ENCODE peak calls at places on chromosomes 4 and X, in eight cellular contexts. One of them, this sample, is unnamed.

GRCh38 chrX:119647552-119648420 is 41.6 kb upstream of the NKRF start:
- DNase-seq in CD14-positive monocyte: no peak
- DNase-seq in MM.1S: peak; percentile 90
- DNase-seq in psoas muscle: no peak
- DNase-seq in endothelial cell: no peak
- DNase-seq in lower leg skin: no peak
- DNase-seq in heart right ventricle: no peak
- DNase-seq in right atrium auricular region: no peak
- DNase-seq in this sample: no peak

GRCh38 chr4:187996502-187997177 is 1.1 kb downstream of the ZFP42 start:
- DNase-seq in CD14-positive monocyte: no peak
- DNase-seq in MM.1S: no peak
- DNase-seq in psoas muscle: no peak
- DNase-seq in endothelial cell: no peak
- DNase-seq in lower leg skin: no peak
- DNase-seq in heart right ventricle: no peak
- DNase-seq in right atrium auricular region: no peak
- DNase-seq in this sample: no peak

GRCh38 chrX:130171446-130172126 is at the start of gene RAB33A:
- DNase-seq in CD14-positive monocyte: no peak
- DNase-seq in MM.1S: no peak
- DNase-seq in psoas muscle: peak; percentile 21
- DNase-seq in endothelial cell: peak; percentile 29
- DNase-seq in lower leg skin: peak; percentile 87
- DNase-seq in heart right ventricle: peak; percentile 8
- DNase-seq in right atrium auricular region: no peak
- DNase-seq in this sample: no peak

GRCh38 chrX:27599928-27600327 is 9.8 kb downstream of the DCAF8L2 start:
- DNase-seq in CD14-positive monocyte: no peak
- DNase-seq in MM.1S: no peak
- DNase-seq in psoas muscle: no peak
- DNase-seq in endothelial cell: no peak
- DNase-seq in lower leg skin: no peak
- DNase-seq in heart right ventricle: no peak
- DNase-seq in right atrium auricular region: no peak
- DNase-seq in this sample: no peak

GRCh38 chr4:140284449-140284848 is 89.0 kb upstream of the SCOC start:
- DNase-seq in CD14-positive monocyte: no peak
- DNase-seq in MM.1S: no peak
- DNase-seq in psoas muscle: no peak
- DNase-seq in endothelial cell: no peak
- DNase-seq in lower leg skin: no peak
- DNase-seq in heart right ventricle: no peak
- DNase-seq in right atrium auricular region: no peak
- DNase-seq in this sample: no peak

GRCh38 chrX:132092439-132093065 is 35.3 kb downstream of the FRMD7 start:
- DNase-seq in CD14-positive monocyte: no peak
- DNase-seq in MM.1S: peak; percentile 56
- DNase-seq in psoas muscle: peak; percentile 21
- DNase-seq in endothelial cell: peak; percentile 54
- DNase-seq in lower leg skin: no peak
- DNase-seq in heart right ventricle: peak; percentile 43
- DNase-seq in right atrium auricular region: peak; percentile 71
- DNase-seq in this sample: peak; percentile 39

GRCh38 chr4:38056024-38056685 is 96.0 kb downstream of the PTTG2 start:
- DNase-seq in CD14-positive monocyte: no peak
- DNase-seq in MM.1S: no peak
- DNase-seq in psoas muscle: no peak
- DNase-seq in endothelial cell: peak; percentile 19
- DNase-seq in lower leg skin: no peak
- DNase-seq in heart right ventricle: peak; percentile 54
- DNase-seq in right atrium auricular region: no peak
- DNase-seq in this sample: no peak

GRCh38 chr4:2165391-2165790 is 76.5 kb downstream of the HAUS3 start:
- DNase-seq in CD14-positive monocyte: no peak
- DNase-seq in MM.1S: no peak
- DNase-seq in psoas muscle: no peak
- DNase-seq in endothelial cell: no peak
- DNase-seq in lower leg skin: peak; percentile 28
- DNase-seq in heart right ventricle: no peak
- DNase-seq in right atrium auricular region: no peak
- DNase-seq in this sample: no peak

GRCh38 chr4:55004831-55005230 is 120.6 kb downstream of the KDR start:
- DNase-seq in CD14-positive monocyte: no peak
- DNase-seq in MM.1S: no peak
- DNase-seq in psoas muscle: peak; percentile 21
- DNase-seq in endothelial cell: no peak
- DNase-seq in lower leg skin: no peak
- DNase-seq in heart right ventricle: peak; percentile 13
- DNase-seq in right atrium auricular region: no peak
- DNase-seq in this sample: no peak

GRCh38 chrX:11438767-11439166 is 145.6 kb downstream of the AMELX start:
- DNase-seq in CD14-positive monocyte: no peak
- DNase-seq in MM.1S: peak; percentile 36
- DNase-seq in psoas muscle: no peak
- DNase-seq in endothelial cell: no peak
- DNase-seq in lower leg skin: no peak
- DNase-seq in heart right ventricle: no peak
- DNase-seq in right atrium auricular region: no peak
- DNase-seq in this sample: no peak

GRCh38 chr4:169398294-169398693 is 127.5 kb upstream of the SH3RF1 start:
- DNase-seq in CD14-positive monocyte: no peak
- DNase-seq in MM.1S: no peak
- DNase-seq in psoas muscle: no peak
- DNase-seq in endothelial cell: no peak
- DNase-seq in lower leg skin: no peak
- DNase-seq in heart right ventricle: no peak
- DNase-seq in right atrium auricular region: no peak
- DNase-seq in this sample: no peak

GRCh38 chr4:47686294-47686872 is 151.5 kb downstream of the CORIN start:
- DNase-seq in CD14-positive monocyte: peak; percentile 61
- DNase-seq in MM.1S: peak; percentile 67
- DNase-seq in psoas muscle: peak; percentile 18
- DNase-seq in endothelial cell: peak; percentile 73
- DNase-seq in lower leg skin: peak; percentile 88
- DNase-seq in heart right ventricle: peak; percentile 29
- DNase-seq in right atrium auricular region: no peak
- DNase-seq in this sample: peak; percentile 65

GRCh38 chrX:109347618-109348017 is 134.3 kb downstream of the GUCY2F start:
- DNase-seq in CD14-positive monocyte: no peak
- DNase-seq in MM.1S: no peak
- DNase-seq in psoas muscle: no peak
- DNase-seq in endothelial cell: no peak
- DNase-seq in lower leg skin: no peak
- DNase-seq in heart right ventricle: no peak
- DNase-seq in right atrium auricular region: no peak
- DNase-seq in this sample: no peak

GRCh38 chr4:177573487-177573886 is 131.2 kb upstream of the AGA start:
- DNase-seq in CD14-positive monocyte: no peak
- DNase-seq in MM.1S: no peak
- DNase-seq in psoas muscle: no peak
- DNase-seq in endothelial cell: no peak
- DNase-seq in lower leg skin: no peak
- DNase-seq in heart right ventricle: no peak
- DNase-seq in right atrium auricular region: no peak
- DNase-seq in this sample: no peak

GRCh38 chrX:19347916-19348315 is 4.2 kb downstream of the PDHA1 start:
- DNase-seq in CD14-positive monocyte: no peak
- DNase-seq in MM.1S: no peak
- DNase-seq in psoas muscle: no peak
- DNase-seq in endothelial cell: no peak
- DNase-seq in lower leg skin: no peak
- DNase-seq in heart right ventricle: no peak
- DNase-seq in right atrium auricular region: no peak
- DNase-seq in this sample: no peak

GRCh38 chrX:13212191-13212651 is 107.6 kb downstream of the ATXN3L start:
- DNase-seq in CD14-positive monocyte: no peak
- DNase-seq in MM.1S: no peak
- DNase-seq in psoas muscle: no peak
- DNase-seq in endothelial cell: no peak
- DNase-seq in lower leg skin: no peak
- DNase-seq in heart right ventricle: no peak
- DNase-seq in right atrium auricular region: no peak
- DNase-seq in this sample: no peak

GRCh38 chr4:159367421-159368105 is 264.7 kb downstream of the RAPGEF2 start:
- DNase-seq in CD14-positive monocyte: no peak
- DNase-seq in MM.1S: no peak
- DNase-seq in psoas muscle: no peak
- DNase-seq in endothelial cell: no peak
- DNase-seq in lower leg skin: no peak
- DNase-seq in heart right ventricle: no peak
- DNase-seq in right atrium auricular region: no peak
- DNase-seq in this sample: no peak

GRCh38 chrX:12814434-12814833 is 23.2 kb downstream of the PRPS2 start:
- DNase-seq in CD14-positive monocyte: no peak
- DNase-seq in MM.1S: peak; percentile 60
- DNase-seq in psoas muscle: no peak
- DNase-seq in endothelial cell: peak; percentile 45
- DNase-seq in lower leg skin: no peak
- DNase-seq in heart right ventricle: peak; percentile 13
- DNase-seq in right atrium auricular region: no peak
- DNase-seq in this sample: peak; percentile 35

GRCh38 chr4:173057906-173058305 is 110.7 kb upstream of the GALNT7 start:
- DNase-seq in CD14-positive monocyte: no peak
- DNase-seq in MM.1S: no peak
- DNase-seq in psoas muscle: no peak
- DNase-seq in endothelial cell: no peak
- DNase-seq in lower leg skin: no peak
- DNase-seq in heart right ventricle: no peak
- DNase-seq in right atrium auricular region: no peak
- DNase-seq in this sample: no peak

GRCh38 chr4:8274772-8275241 is 5.3 kb downstream of the HTRA3 start:
- DNase-seq in CD14-positive monocyte: no peak
- DNase-seq in MM.1S: no peak
- DNase-seq in psoas muscle: peak; percentile 92
- DNase-seq in endothelial cell: no peak
- DNase-seq in lower leg skin: peak; percentile 97
- DNase-seq in heart right ventricle: peak; percentile 87
- DNase-seq in right atrium auricular region: peak; percentile 91
- DNase-seq in this sample: peak; percentile 61
- TF ChIP-seq CTCF in CD14-positive monocyte: no peak
- TF ChIP-seq CTCF in MM.1S: no peak
- TF ChIP-seq CTCF in psoas muscle: peak; percentile 41
- TF ChIP-seq CTCF in endothelial cell: no peak
- TF ChIP-seq CTCF in lower leg skin: no peak
- TF ChIP-seq CTCF in heart right ventricle: peak; percentile 65
- TF ChIP-seq CTCF in right atrium auricular region: peak; percentile 61
- TF ChIP-seq CTCF in this sample: no peak

DNA sequence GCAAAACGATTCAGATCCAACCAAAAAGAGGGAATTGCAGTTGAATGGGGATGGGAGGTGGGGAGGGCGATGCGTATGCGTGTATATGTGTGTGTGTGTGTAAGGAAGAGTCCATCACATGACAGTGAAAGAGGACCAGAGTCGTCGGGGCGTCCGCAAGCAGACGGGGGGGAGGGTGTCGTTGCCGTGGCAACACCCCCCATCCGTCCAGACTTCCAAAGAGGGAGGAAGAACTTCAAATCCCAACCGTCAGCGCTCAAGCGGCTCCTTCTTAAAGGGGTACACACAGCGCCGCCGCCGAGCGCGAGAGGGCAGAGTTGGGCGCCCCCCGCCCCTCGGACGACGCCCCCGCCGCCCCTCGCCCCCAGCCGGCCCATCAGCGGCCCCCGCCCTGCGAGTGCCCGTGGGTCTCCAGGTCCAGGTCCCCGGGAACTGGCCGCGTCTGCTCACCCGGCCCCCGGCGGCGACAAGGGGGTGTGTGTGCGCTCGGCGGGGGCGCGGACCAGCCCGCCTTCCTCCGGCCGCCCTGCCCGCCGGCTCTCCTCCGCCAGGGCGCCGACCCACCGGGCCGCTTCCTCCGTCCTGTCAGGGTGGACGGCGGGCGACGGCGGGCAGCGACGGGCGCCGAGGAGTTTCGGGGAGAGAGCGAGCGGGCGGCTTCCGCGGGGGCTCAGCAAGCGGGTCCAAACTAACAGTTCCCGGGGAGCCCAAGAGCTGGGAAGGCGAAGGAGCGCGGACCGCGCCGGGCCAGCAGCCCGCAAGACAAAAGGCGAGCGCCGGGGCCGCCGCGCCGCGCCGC is 685 bp downstream of the LCORL start:
- DNase-seq in CD14-positive monocyte: peak; percentile 60
- DNase-seq in MM.1S: peak; percentile 53
- DNase-seq in psoas muscle: peak; percentile 71
- DNase-seq in endothelial cell: peak; percentile 66
- DNase-seq in lower leg skin: peak; percentile 92
- DNase-seq in heart right ventricle: peak; percentile 71
- DNase-seq in right atrium auricular region: peak; percentile 78
- DNase-seq in this sample: peak; percentile 71
- TF ChIP-seq CTCF in CD14-positive monocyte: peak; percentile 11
- TF ChIP-seq CTCF in MM.1S: no peak
- TF ChIP-seq CTCF in psoas muscle: peak; percentile 10
- TF ChIP-seq CTCF in endothelial cell: no peak
- TF ChIP-seq CTCF in lower leg skin: no peak
- TF ChIP-seq CTCF in heart right ventricle: peak; percentile 25
- TF ChIP-seq CTCF in right atrium auricular region: no peak
- TF ChIP-seq CTCF in this sample: no peak

GRCh38 chr4:189124791-189125190 is 815.9 kb upstream of the FRG1 start:
- DNase-seq in CD14-positive monocyte: no peak
- DNase-seq in MM.1S: no peak
- DNase-seq in psoas muscle: no peak
- DNase-seq in endothelial cell: no peak
- DNase-seq in lower leg skin: no peak
- DNase-seq in heart right ventricle: no peak
- DNase-seq in right atrium auricular region: no peak
- DNase-seq in this sample: no peak

GRCh38 chr4:189131131-189131530 is 809.5 kb upstream of the FRG1 start:
- DNase-seq in CD14-positive monocyte: no peak
- DNase-seq in MM.1S: no peak
- DNase-seq in psoas muscle: no peak
- DNase-seq in endothelial cell: no peak
- DNase-seq in lower leg skin: no peak
- DNase-seq in heart right ventricle: no peak
- DNase-seq in right atrium auricular region: no peak
- DNase-seq in this sample: no peak

GRCh38 chr4:189129044-189129443 is 811.6 kb upstream of the FRG1 start:
- DNase-seq in CD14-positive monocyte: no peak
- DNase-seq in MM.1S: no peak
- DNase-seq in psoas muscle: no peak
- DNase-seq in endothelial cell: no peak
- DNase-seq in lower leg skin: no peak
- DNase-seq in heart right ventricle: no peak
- DNase-seq in right atrium auricular region: no peak
- DNase-seq in this sample: no peak

GRCh38 chr4:189126040-189126439 is 814.6 kb upstream of the FRG1 start:
- DNase-seq in CD14-positive monocyte: no peak
- DNase-seq in MM.1S: no peak
- DNase-seq in psoas muscle: no peak
- DNase-seq in endothelial cell: no peak
- DNase-seq in lower leg skin: no peak
- DNase-seq in heart right ventricle: no peak
- DNase-seq in right atrium auricular region: no peak
- DNase-seq in this sample: no peak

GRCh38 chr4:189128341-189128740 is 812.3 kb upstream of the FRG1 start:
- DNase-seq in CD14-positive monocyte: no peak
- DNase-seq in MM.1S: no peak
- DNase-seq in psoas muscle: no peak
- DNase-seq in endothelial cell: no peak
- DNase-seq in lower leg skin: no peak
- DNase-seq in heart right ventricle: no peak
- DNase-seq in right atrium auricular region: no peak
- DNase-seq in this sample: no peak
- TF ChIP-seq CTCF in CD14-positive monocyte: no peak
- TF ChIP-seq CTCF in MM.1S: no peak
- TF ChIP-seq CTCF in psoas muscle: no peak
- TF ChIP-seq CTCF in endothelial cell: no peak
- TF ChIP-seq CTCF in lower leg skin: no peak
- TF ChIP-seq CTCF in heart right ventricle: no peak
- TF ChIP-seq CTCF in right atrium auricular region: no peak
- TF ChIP-seq CTCF in this sample: no peak

GRCh38 chr4:153068751-153069150 is 132.6 kb downstream of the FHDC1 start:
- DNase-seq in CD14-positive monocyte: no peak
- DNase-seq in MM.1S: no peak
- DNase-seq in psoas muscle: no peak
- DNase-seq in endothelial cell: no peak
- DNase-seq in lower leg skin: no peak
- DNase-seq in heart right ventricle: no peak
- DNase-seq in right atrium auricular region: no peak
- DNase-seq in this sample: no peak
- TF ChIP-seq CTCF in CD14-positive monocyte: no peak
- TF ChIP-seq CTCF in MM.1S: no peak
- TF ChIP-seq CTCF in psoas muscle: no peak
- TF ChIP-seq CTCF in endothelial cell: no peak
- TF ChIP-seq CTCF in lower leg skin: no peak
- TF ChIP-seq CTCF in heart right ventricle: no peak
- TF ChIP-seq CTCF in right atrium auricular region: no peak
- TF ChIP-seq CTCF in this sample: no peak